ENCODE peak calls at places on chromosomes 6 and 20, in ten cellular contexts. Z, O, S, Y, R, E, T, L, P and U are unnamed samples.

GRCh38 chr6:170116643-170117042 is 174.2 kb downstream of the DLL1 start:
- DNase-seq in Z (no peak), O (no peak), S (no peak), Y (no peak), R (no peak), E (no peak), T (peak), L (no peak), P (peak), U (no peak)

GRCh38 chr20:1467082-1467354 is 369 bp upstream of the NSFL1C start:
- DNase-seq in Z (no peak), O (no peak), S (no peak), Y (peak), R (no peak), E (no peak), T (no peak), L (no peak), P (no peak), U (no peak)

GRCh38 chr20:4012631-4013030 is 2.7 kb downstream of the RNF24 start:
- DNase-seq in Z (no peak), O (no peak), S (no peak), Y (no peak), R (peak), E (no peak), T (no peak), L (no peak), P (no peak), U (no peak)

GRCh38 chr6:26155066-26155925 is 68.1 kb downstream of the HFE start:
- DNase-seq in Z (peak), O (peak), S (no peak), Y (peak), R (no peak), E (no peak), T (peak), L (no peak), P (no peak), U (no peak)

GRCh38 chr6:14269434-14269833 is 151.9 kb downstream of the CD83 start:
- DNase-seq in Z (no peak), O (no peak), S (no peak), Y (no peak), R (no peak), E (no peak), T (no peak), L (no peak), P (peak), U (peak)

GRCh38 chr6:99587792-99588191 is 18.8 kb upstream of the PRDM13 start:
- DNase-seq in Z (no peak), O (no peak), S (no peak), Y (no peak), R (no peak), E (no peak), T (no peak), L (no peak), P (no peak), U (no peak)

GRCh38 chr6:17292600-17293133 is 11.5 kb downstream of the RBM24 start:
- DNase-seq in Z (no peak), O (no peak), S (no peak), Y (no peak), R (no peak), E (no peak), T (no peak), L (no peak), P (no peak), U (no peak)

GRCh38 chr6:143200035-143200770 is 139.5 kb downstream of the AIG1 start:
- DNase-seq in Z (no peak), O (no peak), S (no peak), Y (no peak), R (no peak), E (no peak), T (no peak), L (no peak), P (no peak), U (no peak)

GRCh38 chr20:4666001-4666470 is 55.7 kb upstream of the PRND start:
- DNase-seq in Z (peak), O (no peak), S (no peak), Y (no peak), R (peak), E (no peak), T (no peak), L (no peak), P (no peak), U (peak)

GRCh38 chr20:13809855-13810254 is 25.0 kb downstream of the NDUFAF5 start:
- DNase-seq in Z (no peak), O (no peak), S (no peak), Y (no peak), R (no peak), E (no peak), T (no peak), L (no peak), P (no peak), U (no peak)

GRCh38 chr6:34864007-34864406 is 23.8 kb downstream of the TAF11 start:
- DNase-seq in Z (no peak), O (no peak), S (no peak), Y (no peak), R (no peak), E (no peak), T (no peak), L (no peak), P (no peak), U (no peak)

GRCh38 chr6:43628392-43629103 is 516 bp downstream of the GTPBP2 start:
- DNase-seq in Z (peak), O (peak), S (peak), Y (peak), R (peak), E (peak), T (peak), L (no peak), P (peak), U (peak)

GRCh38 chr6:167299641-167300308 is 8.7 kb downstream of the UNC93A start:
- DNase-seq in Z (no peak), O (no peak), S (no peak), Y (no peak), R (no peak), E (no peak), T (no peak), L (no peak), P (no peak), U (no peak)

GRCh38 chr20:53755733-53756523 is 162.3 kb upstream of the ZNF217 start:
- DNase-seq in Z (no peak), O (no peak), S (no peak), Y (no peak), R (no peak), E (no peak), T (no peak), L (no peak), P (no peak), U (no peak)

GRCh38 chr6:36984581-36985383 is 1.2 kb downstream of the MTCH1 start:
- DNase-seq in Z (peak), O (peak), S (peak), Y (peak), R (peak), E (no peak), T (peak), L (no peak), P (peak), U (peak)

GRCh38 chr6:116127771-116128493 is 2.0 kb upstream of the COL10A1 start:
- DNase-seq in Z (no peak), O (no peak), S (no peak), Y (no peak), R (peak), E (no peak), T (no peak), L (no peak), P (no peak), U (no peak)

GRCh38 chr6:107741191-107741680 is 82.9 kb downstream of the SCML4 start:
- DNase-seq in Z (no peak), O (no peak), S (no peak), Y (no peak), R (no peak), E (no peak), T (no peak), L (no peak), P (no peak), U (no peak)
- H3K4me3 ChIP-seq in Z (no peak), O (no peak), S (no peak), Y (no peak), R (no peak), E (no peak), T (no peak), L (no peak), P (no peak), U (no peak)

DNA sequence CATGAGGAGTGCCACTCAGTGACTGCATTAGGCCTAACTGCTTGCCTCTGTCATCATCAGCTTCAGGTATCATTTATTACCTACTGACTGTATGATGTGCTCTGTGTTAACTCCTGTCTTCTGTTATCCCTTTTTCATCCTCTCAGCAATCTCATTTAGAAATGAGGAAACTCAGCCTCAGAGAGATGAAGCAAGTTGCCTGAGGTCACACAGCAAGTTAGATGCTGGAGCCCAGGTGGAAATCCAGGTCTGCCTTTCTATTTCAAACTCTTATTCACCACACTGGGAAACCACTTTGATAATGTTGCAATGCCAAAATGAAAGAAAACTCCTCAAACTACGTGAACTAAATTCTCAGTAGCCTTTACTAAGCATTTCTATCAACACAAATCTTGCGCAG is 1.3 kb downstream of the FERMT1 start:
- DNase-seq in Z (no peak), O (no peak), S (no peak), Y (no peak), R (no peak), E (no peak), T (no peak), L (no peak), P (no peak), U (no peak)
- H3K4me3 ChIP-seq in Z (peak), O (no peak), S (no peak), Y (peak), R (no peak), E (no peak), T (no peak), L (peak), P (peak), U (no peak)

DNA sequence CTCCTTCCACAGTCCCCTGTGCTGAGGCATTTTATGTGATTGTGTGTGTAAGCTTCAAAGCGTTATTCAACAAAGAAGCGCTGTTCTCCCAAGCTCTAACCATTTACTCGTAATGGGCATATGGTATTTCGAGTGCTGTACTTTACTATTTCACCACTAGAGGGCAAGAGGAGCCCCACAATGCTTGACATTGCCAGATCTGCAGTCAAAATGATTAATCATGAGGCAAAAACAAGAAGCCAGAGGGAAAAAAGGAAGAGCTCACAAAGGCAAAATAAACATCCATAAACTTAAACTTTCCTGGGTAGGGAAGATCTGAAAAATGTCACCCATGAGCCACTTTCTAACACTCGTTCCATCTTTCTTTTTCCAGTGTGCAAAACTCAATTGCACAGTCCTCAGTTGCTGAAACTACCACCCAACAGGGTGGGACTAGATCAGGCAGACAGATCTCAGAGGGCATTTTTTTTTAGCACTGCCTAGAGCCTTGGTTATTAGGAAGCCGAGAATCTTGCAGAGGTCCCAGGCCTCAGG is 215.0 kb upstream of the PLCB4 start:
- DNase-seq in Z (peak), O (no peak), S (no peak), Y (peak), R (peak), E (peak), T (peak), L (no peak), P (no peak), U (peak)
- H3K4me3 ChIP-seq in Z (no peak), O (peak), S (no peak), Y (no peak), R (peak), E (no peak), T (no peak), L (no peak), P (no peak), U (no peak)

DNA sequence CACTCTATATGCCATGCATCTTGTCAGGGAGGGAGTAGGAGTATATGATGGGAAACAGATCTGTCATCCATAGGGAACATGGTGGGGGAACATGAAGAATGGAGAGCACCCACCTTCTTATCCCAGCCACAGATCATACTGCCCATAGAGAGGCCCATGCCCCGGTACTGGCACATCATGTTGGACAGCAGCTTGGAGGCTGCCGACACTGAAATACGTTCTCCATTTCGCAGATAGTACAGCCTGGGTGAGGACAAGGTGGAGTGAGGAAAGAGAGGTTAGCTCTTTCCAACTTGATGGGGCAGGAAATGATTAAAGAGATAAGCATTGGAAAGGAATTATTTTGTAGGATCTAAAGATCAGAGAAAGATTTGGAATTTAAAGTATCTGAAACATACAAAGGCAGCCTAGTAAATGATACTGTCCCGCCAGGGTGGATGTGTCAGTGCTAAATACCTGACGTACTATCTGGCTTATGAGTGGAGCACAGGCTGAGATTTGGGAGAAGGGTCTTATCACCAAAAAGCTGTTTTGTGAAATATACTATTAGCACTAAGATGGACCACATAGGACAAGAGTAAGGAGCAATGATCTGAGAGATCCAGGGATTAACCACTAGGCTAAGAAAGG is 1.7 kb downstream of the PSMB8 start:
- DNase-seq in Z (no peak), O (no peak), S (no peak), Y (no peak), R (no peak), E (no peak), T (no peak), L (no peak), P (no peak), U (no peak)
- H3K4me3 ChIP-seq in Z (no peak), O (no peak), S (no peak), Y (no peak), R (no peak), E (no peak), T (no peak), L (peak), P (no peak), U (peak)

GRCh38 chr6:5105146-5105545 is 20.0 kb downstream of the PPP1R3G start:
- DNase-seq in Z (no peak), O (peak), S (no peak), Y (no peak), R (no peak), E (no peak), T (no peak), L (no peak), P (no peak), U (no peak)

GRCh38 chr6:5102266-5102970 is 17.3 kb downstream of the PPP1R3G start:
- DNase-seq in Z (no peak), O (no peak), S (no peak), Y (no peak), R (no peak), E (no peak), T (no peak), L (no peak), P (no peak), U (peak)

GRCh38 chr6:5100806-5101205 is 15.7 kb downstream of the PPP1R3G start:
- DNase-seq in Z (no peak), O (no peak), S (no peak), Y (no peak), R (no peak), E (no peak), T (no peak), L (no peak), P (no peak), U (no peak)

GRCh38 chr6:5104667-5105066 is 19.5 kb downstream of the PPP1R3G start:
- DNase-seq in Z (no peak), O (no peak), S (no peak), Y (no peak), R (no peak), E (no peak), T (no peak), L (no peak), P (no peak), U (no peak)

DNA sequence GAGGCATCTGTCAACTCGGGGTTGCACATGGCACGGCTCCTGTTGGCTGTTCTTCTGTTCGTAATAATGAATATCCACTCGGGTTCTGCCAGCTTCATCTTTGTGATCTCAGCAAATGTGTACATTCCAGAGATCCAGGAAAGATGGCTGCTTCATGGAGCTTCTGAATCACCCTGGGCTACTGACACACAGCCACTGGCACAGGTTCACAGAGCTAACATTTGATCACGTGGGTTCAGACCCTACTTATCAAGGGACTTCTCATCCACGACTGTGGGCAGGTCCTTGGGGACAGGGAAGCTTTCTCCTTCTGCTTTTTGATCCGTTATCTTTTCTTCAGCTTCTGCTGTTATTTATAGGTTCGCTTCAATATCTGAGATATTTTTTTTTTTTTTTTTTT is 18.1 kb downstream of the PPP1R3G start:
- DNase-seq in Z (no peak), O (no peak), S (no peak), Y (no peak), R (peak), E (no peak), T (no peak), L (no peak), P (no peak), U (no peak)
- H3K4me3 ChIP-seq in Z (no peak), O (no peak), S (no peak), Y (no peak), R (no peak), E (no peak), T (no peak), L (no peak), P (no peak), U (no peak)

GRCh38 chr6:111685506-111685905 is 79.8 kb upstream of the TRAF3IP2 start:
- DNase-seq in Z (no peak), O (no peak), S (no peak), Y (no peak), R (no peak), E (no peak), T (no peak), L (no peak), P (no peak), U (no peak)
- H3K4me3 ChIP-seq in Z (no peak), O (no peak), S (no peak), Y (no peak), R (no peak), E (no peak), T (no peak), L (no peak), P (no peak), U (no peak)

GRCh38 chr20:44187054-44187762 is at the start of gene JPH2:
- DNase-seq in Z (peak), O (peak), S (no peak), Y (peak), R (peak), E (no peak), T (peak), L (no peak), P (peak), U (no peak)

GRCh38 chr20:44185574-44185973 is 1.4 kb downstream of the JPH2 start:
- DNase-seq in Z (no peak), O (no peak), S (no peak), Y (no peak), R (no peak), E (no peak), T (no peak), L (no peak), P (no peak), U (no peak)

GRCh38 chr20:44186201-44186600 is 787 bp downstream of the JPH2 start:
- DNase-seq in Z (no peak), O (peak), S (no peak), Y (no peak), R (no peak), E (no peak), T (no peak), L (no peak), P (no peak), U (no peak)

GRCh38 chr20:44187763-44188709 is 1.0 kb upstream of the JPH2 start:
- DNase-seq in Z (no peak), O (peak), S (no peak), Y (no peak), R (peak), E (no peak), T (peak), L (no peak), P (peak), U (no peak)

DNA sequence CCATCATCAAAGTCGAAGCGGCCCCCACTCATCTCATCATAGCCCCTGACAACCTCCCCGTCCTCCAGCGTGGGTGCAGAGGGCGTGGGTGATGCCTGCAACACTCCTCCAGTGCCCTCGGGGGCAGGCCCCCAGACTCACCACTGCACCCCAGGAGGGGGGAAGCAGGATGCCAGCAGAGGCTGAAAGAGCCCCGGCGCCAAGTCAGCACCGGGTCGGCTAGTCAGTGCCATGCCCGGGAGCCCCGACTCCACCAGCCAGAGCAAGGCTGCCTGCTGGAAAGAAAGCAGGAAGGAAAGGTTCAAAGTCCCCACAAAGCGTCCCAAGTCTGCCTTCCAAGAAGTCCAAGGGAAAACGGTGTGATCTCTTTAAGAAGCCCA is 324 bp downstream of the JPH2 start:
- DNase-seq in Z (peak), O (no peak), S (no peak), Y (peak), R (no peak), E (no peak), T (no peak), L (no peak), P (no peak), U (no peak)
- H3K4me3 ChIP-seq in Z (peak), O (peak), S (peak), Y (peak), R (peak), E (peak), T (peak), L (peak), P (peak), U (no peak)